ENCODE peak calls at places on chromosomes 11 and 22, in six cellular contexts. J, L, N, Q, C and E are unnamed samples.
A peak's percentile ranks its signal among the peaks of the same experiment; 100 is the strongest.

GRCh38 chr11:36354221-36355003 is 58.3 kb downstream of the PRR5L start:
- DNase-seq in J (no peak), L (no peak), N (no peak), Q (peak; percentile 12), C (peak; percentile 69), E (no peak)

GRCh38 chr11:2943711-2944118 is 14.5 kb upstream of the PHLDA2 start:
- DNase-seq in J (no peak), L (no peak), N (no peak), Q (no peak), C (no peak), E (no peak)

GRCh38 chr22:38415561-38416321 is 39.3 kb downstream of the KCNJ4 start:
- DNase-seq in J (no peak), L (no peak), N (peak; percentile 57), Q (no peak), C (no peak), E (no peak)

GRCh38 chr11:118791015-118791960 is at the start of gene DDX6:
- DNase-seq in J (peak; percentile 89), L (peak; percentile 62), N (peak; percentile 96), Q (peak; percentile 98), C (peak; percentile 95), E (peak; percentile 95)

GRCh38 chr11:27720277-27720830 is 20.1 kb upstream of the BDNF start:
- DNase-seq in J (peak; percentile 65), L (peak; percentile 67), N (no peak), Q (peak; percentile 60), C (peak; percentile 78), E (peak; percentile 72)

GRCh38 chr11:58787903-58788302 is 56.2 kb upstream of the GLYAT start:
- DNase-seq in J (no peak), L (no peak), N (no peak), Q (no peak), C (no peak), E (no peak)

GRCh38 chr22:37639070-37639760 is at the start of gene SH3BP1:
- DNase-seq in J (peak; percentile 19), L (no peak), N (no peak), Q (peak; percentile 81), C (peak; percentile 53), E (peak; percentile 83)

GRCh38 chr11:3021125-3021524 is 29.0 kb upstream of the NAP1L4 start:
- DNase-seq in J (peak; percentile 31), L (peak; percentile 60), N (no peak), Q (peak; percentile 59), C (peak; percentile 32), E (no peak)

GRCh38 chr11:11981364-11981763 is 27.1 kb downstream of the DKK3 start:
- DNase-seq in J (no peak), L (no peak), N (no peak), Q (no peak), C (no peak), E (no peak)

GRCh38 chr11:116072776-116073175 is 568.6 kb upstream of the CADM1 start:
- DNase-seq in J (no peak), L (no peak), N (no peak), Q (no peak), C (no peak), E (no peak)

GRCh38 chr11:77560605-77561004 is 29.1 kb upstream of the AQP11 start:
- DNase-seq in J (peak; percentile 24), L (no peak), N (no peak), Q (peak; percentile 61), C (peak; percentile 19), E (no peak)

GRCh38 chr11:91293119-91293518 is 931.5 kb upstream of the FAT3 start:
- DNase-seq in J (no peak), L (no peak), N (no peak), Q (no peak), C (no peak), E (no peak)

GRCh38 chr11:69500285-69501120 is 19.0 kb downstream of the LINC01488 start:
- DNase-seq in J (no peak), L (no peak), N (peak; percentile 57), Q (no peak), C (no peak), E (no peak)

GRCh38 chr22:31179345-31179744 is 19.4 kb downstream of the RNF185 start:
- DNase-seq in J (no peak), L (no peak), N (peak; percentile 66), Q (peak; percentile 33), C (no peak), E (no peak)

GRCh38 chr11:18397921-18398320 is 3.6 kb downstream of the LDHA start:
- DNase-seq in J (no peak), L (no peak), N (no peak), Q (no peak), C (no peak), E (no peak)

GRCh38 chr22:36432592-36433317 is 45.0 kb upstream of the MYH9 start:
- DNase-seq in J (no peak), L (no peak), N (no peak), Q (no peak), C (peak; percentile 77), E (no peak)

GRCh38 chr11:93773045-93773477 is 11.0 kb upstream of the MED17 start:
- DNase-seq in J (no peak), L (no peak), N (no peak), Q (peak; percentile 39), C (no peak), E (no peak)

GRCh38 chr11:93772123-93772522 is 12.0 kb upstream of the MED17 start:
- DNase-seq in J (no peak), L (no peak), N (no peak), Q (no peak), C (no peak), E (no peak)

GRCh38 chr11:93770160-93770559 is 13.9 kb upstream of the MED17 start:
- DNase-seq in J (no peak), L (no peak), N (no peak), Q (peak; percentile 51), C (no peak), E (no peak)

GRCh38 chr11:93773601-93774200 is 10.4 kb upstream of the MED17 start:
- DNase-seq in J (no peak), L (no peak), N (no peak), Q (no peak), C (no peak), E (no peak)

DNA sequence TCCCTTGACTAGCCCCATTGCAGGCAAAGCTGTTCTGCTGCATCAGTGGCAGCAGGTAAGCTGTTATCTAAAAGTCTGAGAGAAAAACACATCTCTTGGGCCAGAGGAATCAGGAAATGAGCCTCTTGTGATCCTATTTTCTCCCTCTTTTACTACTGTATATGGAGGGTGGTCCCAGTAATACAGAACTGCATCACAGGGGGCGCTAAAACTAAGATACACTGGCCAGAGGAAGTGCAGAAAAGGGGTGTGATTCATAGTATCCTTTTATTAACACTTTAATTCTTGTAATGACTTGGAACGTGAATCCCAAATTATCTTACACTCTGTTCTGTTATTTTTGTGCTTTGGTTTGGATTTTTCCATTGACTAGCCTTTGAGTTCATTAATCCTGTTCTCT is 8.8 kb upstream of the MED17 start:
- DNase-seq in J (no peak), L (no peak), N (no peak), Q (peak; percentile 49), C (peak; percentile 25), E (no peak)
- TF ChIP-seq CTCF in J (no peak), L (no peak), N (no peak), Q (no peak), C (peak; percentile 34), E (peak; percentile 66)

GRCh38 chr11:14623036-14623435 is 20.6 kb upstream of the PDE3B start:
- DNase-seq in J (no peak), L (no peak), N (no peak), Q (no peak), C (no peak), E (no peak)

GRCh38 chr11:14619580-14619979 is 24.0 kb upstream of the PDE3B start:
- DNase-seq in J (peak; percentile 7), L (no peak), N (no peak), Q (no peak), C (no peak), E (no peak)

GRCh38 chr11:14625804-14626203 is 17.8 kb upstream of the PDE3B start:
- DNase-seq in J (no peak), L (no peak), N (no peak), Q (no peak), C (no peak), E (no peak)

GRCh38 chr11:14620027-14620511 is 23.5 kb upstream of the PDE3B start:
- DNase-seq in J (peak; percentile 88), L (no peak), N (no peak), Q (peak; percentile 23), C (peak; percentile 74), E (no peak)

GRCh38 chr11:14622241-14622954 is 21.2 kb upstream of the PDE3B start:
- DNase-seq in J (peak; percentile 21), L (no peak), N (no peak), Q (no peak), C (peak; percentile 31), E (no peak)
- TF ChIP-seq CTCF in J (no peak), L (no peak), N (no peak), Q (no peak), C (no peak), E (no peak)

DNA sequence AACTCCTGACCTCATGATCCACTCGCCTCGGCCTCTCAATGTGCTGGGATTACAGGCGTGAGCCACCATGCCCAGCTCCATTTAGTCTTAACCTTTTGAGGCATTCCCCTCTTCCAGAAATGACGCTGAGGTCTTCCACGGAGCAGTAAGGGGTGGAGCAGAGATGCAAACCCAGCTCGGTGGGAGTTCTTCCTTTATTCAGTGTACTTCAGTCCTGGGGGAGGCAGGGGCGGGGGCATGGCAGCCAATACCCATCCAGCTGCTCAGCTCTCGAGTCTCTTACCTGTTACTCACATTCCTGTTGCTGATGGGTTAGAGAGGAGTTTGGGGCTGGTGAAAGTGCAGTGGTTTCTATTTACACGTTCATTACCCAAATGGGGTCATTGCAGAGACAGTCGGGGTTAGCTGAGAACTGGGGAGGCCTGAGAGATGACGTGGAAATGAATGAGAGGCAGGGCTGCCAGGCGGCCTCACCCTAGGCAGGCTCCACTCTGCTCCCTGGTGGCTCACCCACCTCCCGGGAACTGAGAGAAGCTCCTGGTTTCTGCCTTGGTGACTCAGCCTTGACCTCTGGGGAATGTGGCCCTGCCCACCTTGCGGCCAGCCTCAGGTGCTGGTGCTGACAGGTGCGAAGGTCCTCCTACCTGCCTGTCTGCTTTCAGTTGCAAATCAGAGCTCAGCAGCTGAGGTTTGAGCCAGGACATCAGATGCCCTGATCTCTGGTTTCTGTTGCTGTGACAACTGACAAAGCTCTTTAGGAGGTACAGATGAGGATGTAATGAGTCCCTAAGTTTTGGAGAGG is 13.4 kb upstream of the ST14 start:
- DNase-seq in J (no peak), L (peak; percentile 52), N (no peak), Q (peak; percentile 98), C (no peak), E (no peak)
- TF ChIP-seq CTCF in J (peak; percentile 24), L (peak; percentile 25), N (no peak), Q (peak; percentile 66), C (peak; percentile 11), E (no peak)

GRCh38 chr22:23603266-23603665 is 23.2 kb upstream of the IGLL1 start:
- DNase-seq in J (no peak), L (no peak), N (no peak), Q (no peak), C (no peak), E (no peak)
- TF ChIP-seq CTCF in J (no peak), L (no peak), N (no peak), Q (no peak), C (no peak), E (no peak)